ENCODE peak calls at places on chromosome 1, in eight cellular contexts. A is kidney, J is fibroblast of lung, C is H1, Z is tibial artery, N is OCI-LY7, Y is sigmoid colon, W is PC-3. T is an unnamed sample. For H3K4me1, the result is how much of the 10 kb centered on the place peaks cover.

GRCh38 chr1:156464335-156464734 is 36.2 kb downstream of the MEF2D start:
- DNase-seq in C (no peak), J (peak), Y (peak), Z (peak), W (no peak), N (no peak), A (no peak), T (no peak)

GRCh38 chr1:206769331-206769731 is 1.2 kb upstream of the IL19 start:
- DNase-seq in Z (no peak), Y (no peak), C (no peak), W (no peak), N (no peak), A (no peak), J (no peak), T (no peak)

GRCh38 chr1:3910769-3911520 is 10.9 kb upstream of the C1orf174 start:
- DNase-seq in C (peak), J (peak), W (peak), A (peak), N (peak), Z (no peak), Y (no peak), T (peak)

GRCh38 chr1:25556791-25557476 is 13.5 kb downstream of the LDLRAP1 start:
- DNase-seq in Z (no peak), W (peak), J (peak), Y (no peak), C (no peak), A (no peak), N (no peak), T (no peak)

GRCh38 chr1:154866995-154867795 is 2.9 kb downstream of the KCNN3 start:
- DNase-seq in A (peak), Y (no peak), Z (no peak), W (peak), J (peak), N (peak), C (no peak), T (peak)

GRCh38 chr1:230308821-230309220 is 117.3 kb downstream of the PGBD5 start:
- DNase-seq in Z (no peak), N (no peak), J (no peak), C (no peak), W (no peak), A (peak), Y (peak), T (no peak)

GRCh38 chr1:1889090-1889750 is 1.7 kb downstream of the GNB1 start:
- DNase-seq in C (no peak), W (no peak), A (peak), J (peak), Y (no peak), Z (no peak), N (no peak), T (no peak)

GRCh38 chr1:62436039-62436465 is 797 bp upstream of the USP1 start:
- DNase-seq in A (peak), J (no peak), Z (no peak), N (no peak), Y (no peak), W (no peak), C (no peak), T (no peak)

GRCh38 chr1:154157520-154158306 is 2.8 kb upstream of the NUP210L start:
- DNase-seq in W (no peak), A (no peak), Z (no peak), J (peak), N (peak), C (no peak), Y (no peak), T (no peak)

GRCh38 chr1:17909634-17910033 is 154.5 kb downstream of the ACTL8 start:
- DNase-seq in W (peak), Y (no peak), A (no peak), J (peak), Z (no peak), N (no peak), C (peak), T (no peak)

GRCh38 chr1:21337931-21338567 is 47.8 kb upstream of the ECE1 start:
- DNase-seq in Y (peak), A (peak), Z (peak), N (no peak), J (peak), C (no peak), W (peak), T (no peak)

GRCh38 chr1:53616927-53617326 is 122.0 kb downstream of the GLIS1 start:
- DNase-seq in W (no peak), C (no peak), J (no peak), N (no peak), A (no peak), Z (no peak), Y (peak), T (no peak)

GRCh38 chr1:247064309-247064708 is 14.3 kb downstream of the ZNF670 start:
- DNase-seq in W (no peak), N (no peak), C (no peak), A (no peak), Z (no peak), Y (no peak), J (no peak), T (no peak)

DNA sequence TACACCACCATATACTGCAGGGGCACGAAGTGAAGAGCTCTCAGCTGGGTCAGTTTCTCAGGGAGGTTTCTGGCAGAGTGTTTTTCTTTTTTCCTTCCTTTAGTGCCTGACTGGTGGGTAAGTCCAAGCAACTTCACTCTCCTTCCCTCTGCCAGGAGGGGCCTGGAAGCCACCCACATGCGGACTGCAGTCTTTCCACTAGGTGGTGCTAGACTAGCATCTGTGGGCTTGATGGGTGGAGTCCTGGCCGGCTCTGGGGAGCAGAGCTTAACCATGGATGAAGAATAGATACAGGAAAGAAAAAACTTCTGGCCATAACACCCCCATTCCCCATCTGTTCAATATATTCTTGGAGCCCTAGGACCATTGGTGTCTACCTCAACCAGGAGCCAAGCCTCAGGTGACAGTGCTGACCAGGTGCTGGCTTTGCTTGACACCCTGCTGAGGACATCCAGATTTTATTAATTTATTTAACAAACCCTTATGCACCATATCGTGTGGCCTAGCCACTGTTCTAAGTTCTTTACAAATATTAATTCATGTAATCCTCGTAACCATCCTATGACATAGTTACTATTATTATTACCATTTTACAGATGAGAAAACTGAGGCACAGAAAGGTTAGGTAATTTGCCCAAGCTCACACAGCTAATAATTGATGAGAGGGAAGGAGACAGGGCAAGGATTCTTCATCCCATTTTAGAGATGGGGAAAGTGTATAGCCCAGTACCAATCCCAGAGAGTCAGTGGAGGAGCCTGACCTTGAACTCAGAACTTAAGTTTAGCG is 126.7 kb upstream of the CSF3R start:
- DNase-seq in A (no peak), W (peak), C (peak), Z (no peak), J (peak), Y (no peak), N (peak), T (no peak)
- H3K27ac ChIP-seq in A (no peak), W (no peak), C (no peak), Z (no peak), J (no peak), Y (no peak), N (no peak), T (no peak)

DNA sequence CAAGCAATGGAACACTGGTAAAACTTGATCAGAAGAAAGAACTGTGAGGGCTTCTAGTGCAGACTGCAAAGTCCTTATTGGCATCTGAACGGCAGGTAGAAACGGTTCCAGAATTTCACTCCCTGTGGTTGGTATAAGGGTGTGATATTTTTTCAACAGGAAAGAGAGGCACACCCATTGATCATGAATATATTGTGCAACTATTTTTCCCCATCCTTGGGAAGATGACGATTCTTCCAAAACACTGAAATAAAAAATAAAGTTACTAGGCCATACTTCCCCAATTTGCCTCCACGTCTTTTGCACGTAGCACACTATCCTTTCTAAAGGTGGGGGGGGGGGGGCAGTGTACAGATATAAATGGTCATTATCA is 49.6 kb downstream of the TARBP1 start:
- DNase-seq in W (no peak), J (no peak), C (no peak), N (no peak), A (no peak), Z (no peak), Y (no peak), T (no peak)
- H3K4me1 ChIP-seq in W (under half), J (under half), C (under half), N (under half), A (under half), Z (under half), Y (under half), T (under half)

GRCh38 chr1:76291737-76292136 is 217.2 kb downstream of the ST6GALNAC3 start:
- DNase-seq in Y (no peak), J (no peak), Z (no peak), C (no peak), N (no peak), W (no peak), A (no peak), T (no peak)

GRCh38 chr1:76288758-76289483 is 214.4 kb downstream of the ST6GALNAC3 start:
- DNase-seq in C (no peak), Z (no peak), Y (no peak), N (no peak), W (no peak), A (no peak), J (no peak), T (no peak)

GRCh38 chr1:76289692-76290091 is 215.1 kb downstream of the ST6GALNAC3 start:
- DNase-seq in W (no peak), J (no peak), Y (no peak), Z (no peak), A (no peak), N (no peak), C (no peak), T (no peak)

GRCh38 chr1:76292418-76293184 is 218.1 kb downstream of the ST6GALNAC3 start:
- DNase-seq in Y (no peak), C (no peak), W (no peak), A (no peak), N (peak), Z (no peak), J (no peak), T (no peak)

DNA sequence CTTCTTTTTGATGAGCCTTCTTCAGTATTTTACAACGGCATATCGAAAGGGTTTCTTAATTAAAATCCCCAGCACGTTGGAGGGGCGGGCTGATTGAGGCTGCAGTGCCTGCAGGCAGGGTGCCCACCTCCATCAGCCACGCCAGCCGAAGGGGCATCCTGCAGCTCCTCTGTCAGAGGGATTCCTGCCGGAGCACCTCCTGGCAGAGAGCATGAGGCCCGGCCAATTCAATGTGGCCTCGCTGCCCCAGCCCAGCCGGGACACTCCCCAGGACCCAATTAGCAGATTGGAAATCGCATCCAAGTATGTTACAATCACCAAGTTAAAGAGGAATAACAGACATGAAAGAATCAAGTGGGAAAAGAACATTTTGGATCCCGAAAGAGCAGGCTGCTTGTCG is 216.6 kb downstream of the ST6GALNAC3 start:
- DNase-seq in W (no peak), Z (no peak), J (no peak), Y (no peak), A (no peak), C (no peak), N (no peak), T (no peak)
- H3K27ac ChIP-seq in W (no peak), Z (no peak), J (no peak), Y (no peak), A (no peak), C (no peak), N (no peak), T (no peak)

DNA sequence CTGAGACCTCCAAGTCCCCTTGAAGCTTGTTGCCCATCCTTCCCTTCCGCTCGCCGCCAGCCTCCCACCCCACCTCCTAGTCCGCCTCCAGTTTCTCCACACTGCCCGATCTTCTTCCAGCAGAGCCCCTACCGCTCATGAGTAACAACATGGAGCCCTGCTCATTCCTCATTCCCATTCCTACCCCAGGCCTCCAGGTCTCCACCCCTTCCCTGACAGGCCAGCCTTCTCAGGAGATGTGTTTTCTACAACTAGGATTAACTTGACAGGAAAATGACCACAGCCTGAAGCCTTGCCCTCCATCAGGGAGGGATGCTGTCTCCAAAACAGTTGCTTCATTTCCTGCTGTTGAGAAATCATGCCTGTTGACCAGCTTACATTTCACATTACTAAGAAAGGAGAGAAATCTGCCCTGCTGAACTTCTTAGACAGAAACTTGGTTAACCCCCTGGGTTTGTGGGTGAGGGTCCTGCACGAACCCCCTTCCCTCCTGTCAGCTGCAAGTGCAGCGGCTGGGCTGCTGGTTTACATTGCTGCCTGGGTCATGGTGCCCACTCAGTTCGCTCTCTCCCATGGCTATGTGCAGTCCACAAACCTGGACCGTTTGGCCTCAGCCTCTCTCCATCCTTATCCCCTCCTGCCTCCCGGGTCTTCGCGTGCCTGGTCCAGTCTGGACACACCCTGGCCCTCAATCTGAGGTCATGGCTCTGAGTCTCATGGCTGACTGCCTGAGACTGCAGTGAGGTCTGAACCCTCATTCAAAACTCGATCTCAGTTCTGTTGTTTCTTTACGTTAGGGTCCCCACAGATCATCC is 16.1 kb upstream of the CHI3L1 start:
- DNase-seq in Y (peak), Z (peak), J (peak), N (no peak), W (no peak), C (no peak), A (no peak), T (no peak)
- H3K4me1 ChIP-seq in Y (under half), Z (under half), J (under half), N (under half), W (under half), C (under half), A (under half), T (under half)

GRCh38 chr1:201874672-201875071 is 14.0 kb upstream of the SHISA4 start:
- DNase-seq in N (no peak), Z (no peak), J (no peak), W (no peak), C (no peak), Y (no peak), A (no peak), T (no peak)
- H3K27ac ChIP-seq in N (no peak), Z (no peak), J (no peak), W (no peak), C (no peak), Y (no peak), A (no peak), T (no peak)

GRCh38 chr1:165898837-165899236 is 71.4 kb downstream of the UCK2 start:
- DNase-seq in Y (no peak), C (no peak), N (no peak), J (peak), W (peak), Z (peak), A (no peak), T (peak)

GRCh38 chr1:165902565-165902964 is 75.2 kb downstream of the UCK2 start:
- DNase-seq in Z (no peak), A (no peak), J (no peak), Y (no peak), C (no peak), W (no peak), N (no peak), T (no peak)

GRCh38 chr1:165899461-165899941 is 72.1 kb downstream of the UCK2 start:
- DNase-seq in A (no peak), C (no peak), Z (peak), W (no peak), N (no peak), J (no peak), Y (no peak), T (no peak)

GRCh38 chr1:165903672-165904071 is 76.3 kb downstream of the UCK2 start:
- DNase-seq in N (no peak), Y (no peak), J (peak), Z (no peak), A (no peak), W (peak), C (no peak), T (peak)

GRCh38 chr1:165900576-165901380 is 73.4 kb downstream of the UCK2 start:
- DNase-seq in A (no peak), Z (peak), J (peak), C (no peak), N (no peak), Y (no peak), W (no peak), T (no peak)
- H3K4me1 ChIP-seq in A (under half), Z (half or more), J (half or more), C (under half), N (under half), Y (under half), W (under half), T (under half)

DNA sequence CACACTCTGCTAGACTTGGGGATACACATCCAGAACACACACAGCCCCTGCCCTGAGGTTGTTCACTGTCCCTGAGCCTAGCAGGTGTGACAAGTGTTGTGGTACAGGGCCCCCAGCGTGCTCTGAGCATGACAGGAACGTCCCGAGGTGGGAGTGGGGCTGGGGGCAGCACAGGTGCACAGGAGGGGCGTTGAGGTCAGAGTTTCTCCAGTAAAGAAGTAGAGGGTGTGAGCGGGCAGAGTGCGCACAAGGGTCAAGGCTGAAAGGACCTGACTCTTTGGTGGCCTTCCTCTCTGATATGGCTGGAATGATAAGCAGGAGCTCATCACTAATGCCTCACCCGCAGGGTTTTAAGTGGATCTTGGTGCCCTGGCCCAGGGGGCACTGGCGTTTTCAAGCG is 1.3 kb upstream of the FALEC start:
- DNase-seq in Y (no peak), J (no peak), C (no peak), A (peak), Z (no peak), W (no peak), N (no peak), T (no peak)
- H3K27ac ChIP-seq in Y (peak), J (no peak), C (no peak), A (no peak), Z (no peak), W (no peak), N (no peak), T (no peak)

DNA sequence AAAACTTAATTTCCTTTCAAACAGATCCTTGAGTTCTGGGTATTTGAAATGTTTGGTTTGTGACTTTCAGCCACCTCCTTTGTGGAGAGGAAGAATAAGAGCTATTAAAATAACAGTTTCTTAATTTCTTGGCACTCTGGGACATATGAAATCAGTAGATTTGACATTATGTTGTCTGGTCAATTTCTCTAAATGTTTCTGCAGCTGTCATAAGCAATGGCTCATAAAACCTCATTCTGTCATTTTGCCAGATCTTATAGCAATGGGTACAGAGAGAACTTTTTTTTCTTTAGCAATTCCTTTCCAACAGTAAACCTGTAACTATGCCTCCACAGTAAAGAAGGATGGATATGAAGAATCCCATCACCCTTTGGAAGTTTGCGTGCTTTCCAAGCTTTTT is 52.6 kb downstream of the LAMC1 start:
- DNase-seq in Z (no peak), C (no peak), J (peak), A (no peak), N (no peak), Y (no peak), W (peak), T (no peak)
- H3K4me1 ChIP-seq in Z (half or more), C (under half), J (under half), A (under half), N (under half), Y (under half), W (under half), T (under half)

DNA sequence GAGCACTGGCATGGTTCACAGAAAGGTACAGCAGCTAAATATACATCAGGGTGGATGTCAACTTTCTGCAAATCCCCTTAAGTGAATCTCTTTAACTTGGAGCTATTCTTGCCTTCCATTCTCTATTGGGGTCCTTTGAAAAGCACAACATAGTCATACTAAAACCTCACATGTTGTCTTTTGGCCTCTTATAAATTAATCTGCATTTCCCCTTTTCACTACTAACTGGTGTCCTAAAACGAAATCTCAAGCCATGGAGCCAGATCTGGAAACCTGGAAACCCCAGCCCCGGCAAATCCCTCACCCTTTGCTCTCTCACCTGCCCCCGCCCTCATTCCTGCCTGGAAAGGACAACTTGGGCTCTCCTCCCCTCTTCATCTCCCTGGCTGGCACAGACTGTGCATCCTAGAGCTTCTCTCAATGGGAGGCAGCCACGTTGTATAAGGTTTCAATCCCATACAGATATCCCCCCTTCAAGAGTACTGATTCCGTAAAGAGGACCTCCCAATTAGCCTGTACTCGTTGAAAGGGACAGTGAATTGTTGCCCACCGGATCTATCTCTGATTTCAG is 1.5 kb downstream of the DUSP10 start:
- DNase-seq in Z (no peak), C (no peak), Y (no peak), J (no peak), W (no peak), N (no peak), A (no peak), T (no peak)
- H3K27ac ChIP-seq in Z (no peak), C (no peak), Y (peak), J (peak), W (no peak), N (no peak), A (no peak), T (peak)